ENCODE peak calls at places on chromosomes 12 and 14, in eight cellular contexts. One of them, this sample, is unnamed.

GRCh38 chr12:42968426-42968825 is 378.9 kb upstream of the PRICKLE1 start:
- ATAC-seq in Panc1: no peak
- ATAC-seq in upper lobe of left lung: no peak
- ATAC-seq in K562: no peak
- ATAC-seq in GM12878: no peak
- ATAC-seq in HCT116: no peak
- ATAC-seq in HepG2: no peak
- ATAC-seq in GM23338: no peak
- ATAC-seq in this sample: no peak

GRCh38 chr14:73376585-73376984 is 81.8 kb downstream of the NUMB start:
- ATAC-seq in Panc1: no peak
- ATAC-seq in GM23338: no peak
- ATAC-seq in upper lobe of left lung: no peak
- ATAC-seq in HCT116: no peak
- ATAC-seq in HepG2: no peak
- ATAC-seq in GM12878: no peak
- ATAC-seq in K562: no peak
- ATAC-seq in this sample: no peak

GRCh38 chr14:74647834-74648361 is 35.9 kb upstream of the LTBP2 start:
- ATAC-seq in Panc1: peak; percentile 32
- ATAC-seq in K562: no peak
- ATAC-seq in GM23338: peak; percentile 55
- ATAC-seq in GM12878: peak; percentile 23
- ATAC-seq in HCT116: peak; percentile 26
- ATAC-seq in HepG2: peak; percentile 51
- ATAC-seq in upper lobe of left lung: no peak
- ATAC-seq in this sample: no peak

GRCh38 chr14:30252151-30252550 is 306.8 kb upstream of the G2E3 start:
- ATAC-seq in HCT116: no peak
- ATAC-seq in Panc1: no peak
- ATAC-seq in upper lobe of left lung: no peak
- ATAC-seq in HepG2: no peak
- ATAC-seq in GM12878: no peak
- ATAC-seq in GM23338: no peak
- ATAC-seq in K562: no peak
- ATAC-seq in this sample: no peak

GRCh38 chr12:103036581-103037214 is 79.2 kb downstream of the ASCL1 start:
- ATAC-seq in upper lobe of left lung: no peak
- ATAC-seq in K562: no peak
- ATAC-seq in Panc1: no peak
- ATAC-seq in HCT116: no peak
- ATAC-seq in HepG2: no peak
- ATAC-seq in GM23338: no peak
- ATAC-seq in GM12878: peak; percentile 85
- ATAC-seq in this sample: no peak

GRCh38 chr12:94111290-94111689 is 37.1 kb upstream of the PLXNC1 start:
- ATAC-seq in GM23338: no peak
- ATAC-seq in HepG2: no peak
- ATAC-seq in HCT116: no peak
- ATAC-seq in GM12878: no peak
- ATAC-seq in Panc1: no peak
- ATAC-seq in K562: no peak
- ATAC-seq in upper lobe of left lung: no peak
- ATAC-seq in this sample: no peak

GRCh38 chr12:9702239-9702638 is 30.7 kb downstream of the CLECL1 start:
- ATAC-seq in HepG2: no peak
- ATAC-seq in K562: no peak
- ATAC-seq in upper lobe of left lung: no peak
- ATAC-seq in HCT116: no peak
- ATAC-seq in Panc1: no peak
- ATAC-seq in GM12878: no peak
- ATAC-seq in GM23338: no peak
- ATAC-seq in this sample: no peak

GRCh38 chr12:69966409-69966808 is 141.4 kb downstream of the MYRFL start:
- ATAC-seq in HCT116: peak; percentile 93
- ATAC-seq in GM23338: no peak
- ATAC-seq in HepG2: no peak
- ATAC-seq in upper lobe of left lung: peak; percentile 88
- ATAC-seq in GM12878: no peak
- ATAC-seq in Panc1: no peak
- ATAC-seq in K562: no peak
- ATAC-seq in this sample: peak; percentile 84

GRCh38 chr12:77940011-77940423 is 109.3 kb downstream of the NAV3 start:
- ATAC-seq in GM12878: no peak
- ATAC-seq in GM23338: peak; percentile 43
- ATAC-seq in K562: no peak
- ATAC-seq in HCT116: peak; percentile 90
- ATAC-seq in upper lobe of left lung: peak; percentile 65
- ATAC-seq in HepG2: no peak
- ATAC-seq in Panc1: peak; percentile 94
- ATAC-seq in this sample: peak; percentile 57

GRCh38 chr14:89086060-89086382 is 261.6 kb downstream of the TTC8 start:
- ATAC-seq in HepG2: no peak
- ATAC-seq in GM12878: no peak
- ATAC-seq in GM23338: no peak
- ATAC-seq in Panc1: no peak
- ATAC-seq in HCT116: no peak
- ATAC-seq in K562: no peak
- ATAC-seq in upper lobe of left lung: peak; percentile 6
- ATAC-seq in this sample: peak; percentile 31

GRCh38 chr14:69354383-69355154 is 43.5 kb downstream of the ERH start:
- ATAC-seq in GM12878: peak; percentile 90
- ATAC-seq in Panc1: peak; percentile 59
- ATAC-seq in GM23338: peak; percentile 20
- ATAC-seq in upper lobe of left lung: no peak
- ATAC-seq in HCT116: no peak
- ATAC-seq in HepG2: peak; percentile 68
- ATAC-seq in K562: no peak
- ATAC-seq in this sample: no peak

GRCh38 chr12:42492267-42492666 is 97.3 kb downstream of the PRICKLE1 start:
- ATAC-seq in Panc1: no peak
- ATAC-seq in GM12878: no peak
- ATAC-seq in upper lobe of left lung: no peak
- ATAC-seq in HCT116: no peak
- ATAC-seq in K562: no peak
- ATAC-seq in HepG2: no peak
- ATAC-seq in GM23338: no peak
- ATAC-seq in this sample: no peak

GRCh38 chr12:105013892-105014291 is 27.8 kb downstream of the NOPCHAP1 start:
- ATAC-seq in K562: no peak
- ATAC-seq in HCT116: peak; percentile 49
- ATAC-seq in GM23338: no peak
- ATAC-seq in GM12878: no peak
- ATAC-seq in HepG2: no peak
- ATAC-seq in Panc1: no peak
- ATAC-seq in upper lobe of left lung: no peak
- ATAC-seq in this sample: no peak

GRCh38 chr14:51954657-51955056 is 34.7 kb upstream of the RTRAF start:
- ATAC-seq in upper lobe of left lung: no peak
- ATAC-seq in HCT116: no peak
- ATAC-seq in GM12878: no peak
- ATAC-seq in K562: no peak
- ATAC-seq in HepG2: no peak
- ATAC-seq in Panc1: no peak
- ATAC-seq in GM23338: peak; percentile 32
- ATAC-seq in this sample: no peak

GRCh38 chr14:91229743-91230200 is 14.7 kb downstream of the GPR68 start:
- ATAC-seq in K562: no peak
- ATAC-seq in HepG2: no peak
- ATAC-seq in Panc1: no peak
- ATAC-seq in upper lobe of left lung: peak; percentile 29
- ATAC-seq in GM23338: no peak
- ATAC-seq in GM12878: peak; percentile 78
- ATAC-seq in HCT116: no peak
- ATAC-seq in this sample: no peak

GRCh38 chr12:80837342-80837978 is 100.3 kb downstream of the LIN7A start:
- ATAC-seq in Panc1: no peak
- ATAC-seq in GM23338: peak; percentile 99
- ATAC-seq in HepG2: peak; percentile 95
- ATAC-seq in K562: no peak
- ATAC-seq in upper lobe of left lung: peak; percentile 86
- ATAC-seq in HCT116: peak; percentile 90
- ATAC-seq in GM12878: peak; percentile 90
- ATAC-seq in this sample: no peak

GRCh38 chr14:96195441-96196081 is 9.1 kb upstream of the BDKRB2 start:
- ATAC-seq in K562: no peak
- ATAC-seq in upper lobe of left lung: no peak
- ATAC-seq in GM12878: no peak
- ATAC-seq in HepG2: peak; percentile 80
- ATAC-seq in GM23338: no peak
- ATAC-seq in Panc1: no peak
- ATAC-seq in HCT116: no peak
- ATAC-seq in this sample: no peak

GRCh38 chr12:63308701-63309100 is 157.7 kb upstream of the AVPR1A start:
- ATAC-seq in K562: no peak
- ATAC-seq in upper lobe of left lung: no peak
- ATAC-seq in GM23338: no peak
- ATAC-seq in GM12878: no peak
- ATAC-seq in HepG2: no peak
- ATAC-seq in Panc1: no peak
- ATAC-seq in HCT116: no peak
- ATAC-seq in this sample: no peak

DNA sequence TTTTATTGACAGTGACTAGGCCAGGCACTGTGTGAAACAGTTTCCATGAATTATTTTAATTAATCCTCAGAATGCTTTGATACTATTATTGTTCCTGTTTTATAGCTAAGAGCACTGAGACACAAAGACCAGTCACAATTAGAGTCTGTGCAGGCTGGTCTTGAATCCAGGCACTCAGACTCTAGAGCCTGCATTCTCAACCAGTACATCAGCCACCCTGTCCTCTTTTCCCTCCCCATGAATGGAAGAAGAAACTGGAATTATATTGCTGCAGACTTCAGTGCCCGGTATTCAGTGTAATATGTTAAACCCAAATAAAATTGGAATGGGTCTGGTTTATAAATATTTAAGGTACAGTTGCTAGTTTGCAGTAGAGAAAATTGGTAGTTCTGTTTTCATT is 303.0 kb upstream of the RGS6 start:
- ATAC-seq in K562: no peak
- ATAC-seq in HepG2: no peak
- ATAC-seq in HCT116: no peak
- ATAC-seq in GM12878: no peak
- ATAC-seq in upper lobe of left lung: no peak
- ATAC-seq in GM23338: no peak
- ATAC-seq in Panc1: no peak
- ATAC-seq in this sample: no peak
- H3K27ac ChIP-seq in K562: no peak overlapping the region
- H3K27ac ChIP-seq in HepG2: no peak overlapping the region
- H3K27ac ChIP-seq in HCT116: no peak overlapping the region
- H3K27ac ChIP-seq in GM12878: no peak overlapping the region
- H3K27ac ChIP-seq in upper lobe of left lung: no peak overlapping the region
- H3K27ac ChIP-seq in GM23338: no peak overlapping the region
- H3K27ac ChIP-seq in Panc1: no peak overlapping the region
- H3K27ac ChIP-seq in this sample: no peak overlapping the region

DNA sequence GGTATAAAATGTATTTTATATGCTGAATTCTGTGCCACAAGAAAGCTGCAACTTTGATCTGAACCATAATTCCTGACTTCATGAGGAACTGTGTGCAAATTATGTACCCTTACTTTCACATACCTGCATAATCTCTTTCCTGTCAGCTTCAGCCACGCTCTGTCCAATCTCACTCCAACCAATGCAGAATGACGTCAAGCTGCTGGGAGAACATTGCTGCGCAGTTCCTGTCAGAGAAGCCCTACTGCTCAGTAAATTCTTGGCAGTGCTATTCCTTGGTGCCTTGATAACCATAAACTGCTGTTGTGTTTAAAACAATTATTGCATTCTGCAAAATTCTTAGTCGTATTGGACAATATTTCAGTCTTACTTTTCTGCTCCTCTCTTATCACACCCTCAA is 274.7 kb upstream of the NOVA1 start:
- ATAC-seq in Panc1: no peak
- ATAC-seq in K562: peak; percentile 65
- ATAC-seq in GM12878: no peak
- ATAC-seq in HCT116: no peak
- ATAC-seq in HepG2: no peak
- ATAC-seq in upper lobe of left lung: peak; percentile 58
- ATAC-seq in GM23338: no peak
- ATAC-seq in this sample: peak; percentile 71
- TF ChIP-seq POLR2AphosphoS5 in Panc1: no peak
- TF ChIP-seq POLR2AphosphoS5 in K562: no peak
- TF ChIP-seq POLR2AphosphoS5 in GM12878: no peak
- TF ChIP-seq POLR2AphosphoS5 in HCT116: no peak
- TF ChIP-seq POLR2AphosphoS5 in HepG2: no peak
- TF ChIP-seq POLR2AphosphoS5 in upper lobe of left lung: no peak
- TF ChIP-seq POLR2AphosphoS5 in GM23338: no peak
- TF ChIP-seq POLR2AphosphoS5 in this sample: peak; percentile 55

GRCh38 chr14:31320216-31320615 is 100.1 kb downstream of the HEATR5A start:
- ATAC-seq in HCT116: no peak
- ATAC-seq in GM23338: no peak
- ATAC-seq in Panc1: no peak
- ATAC-seq in K562: no peak
- ATAC-seq in GM12878: no peak
- ATAC-seq in upper lobe of left lung: no peak
- ATAC-seq in HepG2: peak; percentile 21
- ATAC-seq in this sample: no peak

GRCh38 chr14:31323419-31323818 is 96.9 kb downstream of the HEATR5A start:
- ATAC-seq in GM12878: no peak
- ATAC-seq in upper lobe of left lung: no peak
- ATAC-seq in GM23338: no peak
- ATAC-seq in K562: no peak
- ATAC-seq in HCT116: no peak
- ATAC-seq in Panc1: no peak
- ATAC-seq in HepG2: no peak
- ATAC-seq in this sample: no peak

GRCh38 chr14:31320922-31321779 is 99.2 kb downstream of the HEATR5A start:
- ATAC-seq in GM23338: no peak
- ATAC-seq in K562: no peak
- ATAC-seq in HepG2: no peak
- ATAC-seq in HCT116: no peak
- ATAC-seq in GM12878: no peak
- ATAC-seq in upper lobe of left lung: no peak
- ATAC-seq in Panc1: no peak
- ATAC-seq in this sample: peak; percentile 36

DNA sequence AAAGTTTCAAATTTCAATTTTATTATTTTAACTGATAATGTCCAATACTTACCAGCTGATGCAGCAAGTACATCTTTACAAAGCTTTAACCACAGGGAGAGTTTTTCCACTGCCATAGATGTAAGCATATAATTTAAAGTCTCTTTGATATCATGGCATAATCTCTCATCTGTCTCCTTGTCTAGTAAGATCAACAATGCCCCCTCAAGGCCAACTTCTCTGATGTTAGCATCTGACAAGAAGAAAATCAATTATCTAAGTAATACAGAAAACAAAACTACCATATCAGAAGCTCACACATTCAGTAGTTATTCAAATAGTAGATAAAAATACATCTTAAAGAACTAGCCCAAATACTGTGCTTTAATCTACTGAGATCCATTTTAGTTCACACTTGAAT is 94.2 kb downstream of the HEATR5A start:
- ATAC-seq in HCT116: no peak
- ATAC-seq in HepG2: no peak
- ATAC-seq in GM23338: no peak
- ATAC-seq in GM12878: peak; percentile 35
- ATAC-seq in Panc1: no peak
- ATAC-seq in K562: no peak
- ATAC-seq in upper lobe of left lung: no peak
- ATAC-seq in this sample: no peak
- TF ChIP-seq CTCF in HCT116: peak; percentile 21
- TF ChIP-seq CTCF in HepG2: peak; percentile 59
- TF ChIP-seq CTCF in GM23338: peak; percentile 38
- TF ChIP-seq CTCF in GM12878: peak; percentile 5
- TF ChIP-seq CTCF in Panc1: no peak
- TF ChIP-seq CTCF in K562: no peak
- TF ChIP-seq CTCF in upper lobe of left lung: no peak
- TF ChIP-seq CTCF in this sample: no peak

GRCh38 chr14:66624319-66624937 is 116.5 kb downstream of the GPHN start:
- ATAC-seq in Panc1: peak; percentile 94
- ATAC-seq in HCT116: peak; percentile 98
- ATAC-seq in upper lobe of left lung: peak; percentile 80
- ATAC-seq in HepG2: peak; percentile 98
- ATAC-seq in GM23338: peak; percentile 99
- ATAC-seq in GM12878: peak; percentile 98
- ATAC-seq in K562: no peak
- ATAC-seq in this sample: no peak
- H3K27ac ChIP-seq in Panc1: no peak overlapping the region
- H3K27ac ChIP-seq in HCT116: no peak overlapping the region
- H3K27ac ChIP-seq in upper lobe of left lung: no peak overlapping the region
- H3K27ac ChIP-seq in HepG2: no peak overlapping the region
- H3K27ac ChIP-seq in GM23338: no peak overlapping the region
- H3K27ac ChIP-seq in GM12878: no peak overlapping the region
- H3K27ac ChIP-seq in K562: no peak overlapping the region
- H3K27ac ChIP-seq in this sample: no peak overlapping the region